ENCODE peak calls at places on chromosomes 3 and 15, in seven cellular contexts. I is anterior cingulate cortex, E is T47D, L is ELR, Q is AG08395, U is posterior vena cava, V is glomerular endothelial cell. P is an unnamed sample.

GRCh38 chr3:129417354-129417753 is 11.1 kb downstream of the EFCAB12 start:
- DNase-seq in I (no peak), L (no peak), V (no peak), E (no peak), U (no peak), Q (peak), P (no peak)

GRCh38 chr3:177528306-177529070 is 331.2 kb upstream of the TBL1XR1 start:
- DNase-seq in E (peak), U (no peak), V (no peak), L (peak), Q (no peak), I (no peak), P (no peak)

GRCh38 chr3:123453675-123454074 is 4.8 kb upstream of the ADCY5 start:
- DNase-seq in V (no peak), U (no peak), I (no peak), E (no peak), Q (no peak), L (no peak), P (no peak)

GRCh38 chr3:124800076-124800475 is 69.8 kb downstream of the UMPS start:
- DNase-seq in L (no peak), U (no peak), E (peak), I (no peak), V (no peak), Q (no peak), P (no peak)

GRCh38 chr15:88238618-88239430 is 17.7 kb downstream of the NTRK3 start:
- DNase-seq in U (peak), E (no peak), Q (peak), I (no peak), V (no peak), L (peak), P (no peak)

GRCh38 chr15:99315636-99316035 is 64.4 kb downstream of the LRRC28 start:
- DNase-seq in L (no peak), U (no peak), E (no peak), Q (no peak), I (no peak), V (no peak), P (no peak)

GRCh38 chr3:112752092-112752512 is 94.6 kb downstream of the CD200R1L start:
- DNase-seq in U (no peak), I (no peak), E (no peak), L (no peak), Q (no peak), V (no peak), P (no peak)

GRCh38 chr3:25047058-25047457 is 381.0 kb upstream of the RARB start:
- DNase-seq in L (no peak), U (no peak), V (peak), E (no peak), I (no peak), Q (no peak), P (no peak)

GRCh38 chr3:128491900-128492352 is 1.1 kb downstream of the GATA2 start:
- DNase-seq in U (peak), Q (no peak), I (no peak), V (no peak), L (no peak), E (no peak), P (no peak)

GRCh38 chr3:197595470-197596185 is 39.9 kb upstream of the BDH1 start:
- DNase-seq in L (no peak), Q (no peak), U (no peak), E (no peak), V (no peak), I (no peak), P (no peak)

GRCh38 chr15:58498821-58499580 is 67.2 kb downstream of the LIPC start:
- DNase-seq in V (no peak), L (peak), Q (peak), E (no peak), U (no peak), I (no peak), P (no peak)

GRCh38 chr15:85591622-85592021 is 203.1 kb downstream of the KLHL25 start:
- DNase-seq in V (no peak), I (no peak), U (no peak), Q (no peak), L (no peak), E (no peak), P (no peak)

GRCh38 chr3:105715372-105715771 is 153.4 kb downstream of the CBLB start:
- DNase-seq in E (no peak), Q (peak), L (peak), I (no peak), U (no peak), V (no peak), P (no peak)

GRCh38 chr3:50436063-50436674 is 67.3 kb downstream of the CACNA2D2 start:
- DNase-seq in I (peak), E (peak), V (no peak), U (peak), Q (peak), L (peak), P (peak)

GRCh38 chr15:60941448-60941847 is 287.7 kb downstream of the RORA start:
- DNase-seq in U (no peak), I (no peak), V (no peak), Q (peak), E (no peak), L (peak), P (no peak)

GRCh38 chr3:121431717-121432517 is 113.9 kb downstream of the POLQ start:
- DNase-seq in L (peak), Q (peak), U (no peak), E (no peak), I (no peak), V (peak), P (no peak)

GRCh38 chr3:78281381-78281780 is 1241.5 kb downstream of the ROBO2 start:
- DNase-seq in L (no peak), V (no peak), E (no peak), U (peak), I (no peak), Q (no peak), P (no peak)

P was measured in 8988T.